ENCODE peak calls at places on chromosome 11, in four cellular contexts. One of them, this sample, is unnamed.

GRCh38 chr11:26191193-26191592 is 140.7 kb upstream of the ANO3 start:
- DNase-seq in fibroblast of the aortic adventitia: no peak
- DNase-seq in AG04450: no peak
- DNase-seq in testis: no peak
- DNase-seq in this sample: no peak

GRCh38 chr11:57214494-57214893 is 22.6 kb downstream of the APLNR start:
- DNase-seq in testis: no peak
- DNase-seq in AG04450: peak
- DNase-seq in fibroblast of the aortic adventitia: peak
- DNase-seq in this sample: no peak

GRCh38 chr11:68191661-68192579 is 21.2 kb downstream of the KMT5B start:
- DNase-seq in testis: no peak
- DNase-seq in fibroblast of the aortic adventitia: no peak
- DNase-seq in AG04450: no peak
- DNase-seq in this sample: no peak

GRCh38 chr11:67732045-67732787 is 57.8 kb upstream of the ALDH3B2 start:
- DNase-seq in testis: peak
- DNase-seq in AG04450: no peak
- DNase-seq in fibroblast of the aortic adventitia: no peak
- DNase-seq in this sample: peak

GRCh38 chr11:62747475-62748160 is 6.3 kb downstream of the ZBTB3 start:
- DNase-seq in AG04450: no peak
- DNase-seq in fibroblast of the aortic adventitia: no peak
- DNase-seq in testis: no peak
- DNase-seq in this sample: no peak

GRCh38 chr11:129785383-129786111 is 30.1 kb upstream of the TMEM45B start:
- DNase-seq in fibroblast of the aortic adventitia: peak
- DNase-seq in AG04450: no peak
- DNase-seq in testis: no peak
- DNase-seq in this sample: no peak

GRCh38 chr11:6315811-6316425 is 4.4 kb downstream of the CAVIN3 start:
- DNase-seq in AG04450: no peak
- DNase-seq in testis: peak
- DNase-seq in fibroblast of the aortic adventitia: peak
- DNase-seq in this sample: peak

GRCh38 chr11:30583505-30584280 is 2.5 kb downstream of the MPPED2 start:
- DNase-seq in fibroblast of the aortic adventitia: no peak
- DNase-seq in AG04450: no peak
- DNase-seq in testis: peak
- DNase-seq in this sample: peak

GRCh38 chr11:15696069-15696468 is 581.3 kb downstream of the INSC start:
- DNase-seq in fibroblast of the aortic adventitia: no peak
- DNase-seq in testis: no peak
- DNase-seq in AG04450: no peak
- DNase-seq in this sample: no peak

GRCh38 chr11:106668147-106668546 is 350.1 kb downstream of the GUCY1A2 start:
- DNase-seq in testis: no peak
- DNase-seq in AG04450: peak
- DNase-seq in fibroblast of the aortic adventitia: peak
- DNase-seq in this sample: no peak

GRCh38 chr11:133582731-133583130 is 50.4 kb upstream of the OPCML start:
- DNase-seq in AG04450: no peak
- DNase-seq in testis: no peak
- DNase-seq in fibroblast of the aortic adventitia: no peak
- DNase-seq in this sample: no peak

GRCh38 chr11:13278620-13279486 is 1.3 kb downstream of the BMAL1 start:
- DNase-seq in fibroblast of the aortic adventitia: no peak
- DNase-seq in testis: no peak
- DNase-seq in AG04450: no peak
- DNase-seq in this sample: no peak

GRCh38 chr11:65925397-65925796 is 6.2 kb downstream of the DRAP1 start:
- DNase-seq in testis: no peak
- DNase-seq in AG04450: no peak
- DNase-seq in fibroblast of the aortic adventitia: no peak
- DNase-seq in this sample: no peak

GRCh38 chr11:46972343-46972742 is 35.8 kb downstream of the CSTPP1 start:
- DNase-seq in fibroblast of the aortic adventitia: no peak
- DNase-seq in AG04450: no peak
- DNase-seq in testis: no peak
- DNase-seq in this sample: no peak

GRCh38 chr11:31492320-31492913 is 17.0 kb downstream of the IMMP1L start:
- DNase-seq in testis: no peak
- DNase-seq in AG04450: no peak
- DNase-seq in fibroblast of the aortic adventitia: peak
- DNase-seq in this sample: no peak

GRCh38 chr11:114209904-114210303 is 86.3 kb upstream of the NNMT start:
- DNase-seq in AG04450: no peak
- DNase-seq in fibroblast of the aortic adventitia: no peak
- DNase-seq in testis: no peak
- DNase-seq in this sample: no peak

GRCh38 chr11:37040921-37041320 is 442.9 kb upstream of the RAG2 start:
- DNase-seq in AG04450: no peak
- DNase-seq in testis: no peak
- DNase-seq in fibroblast of the aortic adventitia: no peak
- DNase-seq in this sample: no peak

GRCh38 chr11:78228467-78228866 is 39.7 kb downstream of the USP35 start:
- DNase-seq in testis: no peak
- DNase-seq in AG04450: peak
- DNase-seq in fibroblast of the aortic adventitia: peak
- DNase-seq in this sample: peak

GRCh38 chr11:81819462-81819861 is 914.2 kb downstream of the FAM181B start:
- DNase-seq in AG04450: no peak
- DNase-seq in fibroblast of the aortic adventitia: no peak
- DNase-seq in testis: no peak
- DNase-seq in this sample: no peak

GRCh38 chr11:121671276-121672168 is 218.8 kb upstream of the SORL1-AS1 start:
- DNase-seq in AG04450: no peak
- DNase-seq in testis: peak
- DNase-seq in fibroblast of the aortic adventitia: peak
- DNase-seq in this sample: no peak

GRCh38 chr11:116062526-116063171 is 558.4 kb upstream of the CADM1 start:
- DNase-seq in AG04450: no peak
- DNase-seq in testis: no peak
- DNase-seq in fibroblast of the aortic adventitia: no peak
- DNase-seq in this sample: peak

GRCh38 chr11:115222218-115222862 is 281.9 kb downstream of the CADM1 start:
- DNase-seq in fibroblast of the aortic adventitia: no peak
- DNase-seq in testis: no peak
- DNase-seq in AG04450: peak
- DNase-seq in this sample: peak

GRCh38 chr11:70604630-70605520 is 206.5 kb downstream of the CTTN start:
- DNase-seq in fibroblast of the aortic adventitia: no peak
- DNase-seq in testis: no peak
- DNase-seq in AG04450: no peak
- DNase-seq in this sample: no peak

GRCh38 chr11:69915151-69915500 is 95.9 kb upstream of the FGF3 start:
- DNase-seq in AG04450: no peak
- DNase-seq in testis: no peak
- DNase-seq in fibroblast of the aortic adventitia: peak
- DNase-seq in this sample: no peak

GRCh38 chr11:121696177-121696863 is 243.6 kb upstream of the SORL1-AS1 start:
- DNase-seq in testis: peak
- DNase-seq in fibroblast of the aortic adventitia: peak
- DNase-seq in AG04450: no peak
- DNase-seq in this sample: no peak

GRCh38 chr11:128146926-128147605 is 440.3 kb downstream of the ETS1 start:
- DNase-seq in AG04450: no peak
- DNase-seq in testis: no peak
- DNase-seq in fibroblast of the aortic adventitia: no peak
- DNase-seq in this sample: no peak

GRCh38 chr11:9722893-9723292 is 59.0 kb downstream of the SWAP70 start:
- DNase-seq in AG04450: no peak
- DNase-seq in fibroblast of the aortic adventitia: no peak
- DNase-seq in testis: no peak
- DNase-seq in this sample: no peak

GRCh38 chr11:61912991-61913698 is 4.2 kb downstream of the RAB3IL1 start:
- DNase-seq in AG04450: no peak
- DNase-seq in testis: peak
- DNase-seq in fibroblast of the aortic adventitia: no peak
- DNase-seq in this sample: no peak

GRCh38 chr11:73321342-73322110 is 13.4 kb downstream of the ARHGEF17 start:
- DNase-seq in fibroblast of the aortic adventitia: peak
- DNase-seq in testis: no peak
- DNase-seq in AG04450: no peak
- DNase-seq in this sample: no peak

DNA sequence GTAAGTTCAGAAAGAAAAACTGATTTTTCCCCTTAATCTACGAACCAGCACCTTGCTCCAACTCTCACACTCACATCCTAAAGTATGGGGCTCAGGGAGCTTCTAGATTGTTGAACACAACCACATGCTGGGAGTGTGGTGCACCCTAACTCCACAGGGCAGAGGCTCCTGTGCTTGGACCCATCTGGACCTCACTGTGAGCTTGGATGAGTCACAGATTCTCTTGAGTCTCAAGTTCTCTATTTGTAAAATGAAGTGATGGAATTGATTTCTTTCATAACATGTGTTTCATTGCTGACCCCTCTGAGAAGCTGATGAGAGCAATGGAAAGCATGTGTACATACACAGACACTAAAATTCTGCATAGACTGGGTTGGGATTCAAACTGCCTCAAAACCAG is 109.7 kb downstream of the PGR start:
- DNase-seq in testis: no peak
- DNase-seq in fibroblast of the aortic adventitia: no peak
- DNase-seq in AG04450: no peak
- DNase-seq in this sample: no peak
- TF ChIP-seq CTCF in testis: no peak
- TF ChIP-seq CTCF in fibroblast of the aortic adventitia: no peak
- TF ChIP-seq CTCF in AG04450: no peak
- TF ChIP-seq CTCF in this sample: no peak

DNA sequence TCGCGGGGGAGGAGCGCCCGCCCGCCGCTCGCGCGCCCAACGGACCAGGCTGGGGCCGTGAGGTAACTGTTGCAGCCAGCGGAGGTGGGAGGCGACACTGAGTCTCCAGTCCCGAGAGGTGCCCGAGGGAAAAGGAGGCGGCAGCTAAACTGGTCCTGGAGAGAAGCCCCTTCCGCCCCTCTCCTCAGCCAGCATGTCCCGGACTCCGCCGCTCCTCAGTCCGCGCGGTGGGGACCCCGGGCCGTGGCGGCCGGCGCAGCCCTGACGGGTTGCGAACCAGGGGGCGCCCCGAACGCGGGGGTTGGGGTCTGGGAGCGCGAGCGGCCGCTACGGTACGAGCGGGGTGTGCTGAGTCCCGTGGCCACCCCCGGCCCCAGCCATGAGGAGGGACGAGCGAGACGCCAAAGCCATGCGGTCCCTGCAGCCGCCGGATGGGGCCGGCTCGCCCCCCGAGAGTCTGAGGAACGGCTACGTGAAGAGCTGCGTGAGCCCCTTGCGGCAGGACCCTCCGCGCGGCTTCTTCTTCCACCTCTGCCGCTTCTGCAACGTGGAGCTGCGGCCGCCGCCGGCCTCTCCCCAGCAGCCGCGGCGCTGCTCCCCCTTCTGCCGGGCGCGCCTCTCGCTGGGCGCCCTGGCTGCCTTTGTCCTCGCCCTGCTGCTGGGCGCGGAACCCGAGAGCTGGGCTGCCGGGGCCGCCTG is at the start of gene PDE3B:
- DNase-seq in AG04450: no peak
- DNase-seq in fibroblast of the aortic adventitia: peak
- DNase-seq in testis: peak
- DNase-seq in this sample: peak
- TF ChIP-seq CTCF in AG04450: no peak
- TF ChIP-seq CTCF in fibroblast of the aortic adventitia: no peak
- TF ChIP-seq CTCF in testis: no peak
- TF ChIP-seq CTCF in this sample: no peak

GRCh38 chr11:76229690-76230240 is 23.5 kb upstream of the WNT11 start:
- DNase-seq in AG04450: no peak
- DNase-seq in testis: no peak
- DNase-seq in fibroblast of the aortic adventitia: no peak
- DNase-seq in this sample: no peak

GRCh38 chr11:76231339-76231738 is 25.0 kb upstream of the WNT11 start:
- DNase-seq in fibroblast of the aortic adventitia: no peak
- DNase-seq in AG04450: no peak
- DNase-seq in testis: no peak
- DNase-seq in this sample: no peak

GRCh38 chr11:76230392-76230791 is 24.1 kb upstream of the WNT11 start:
- DNase-seq in testis: no peak
- DNase-seq in fibroblast of the aortic adventitia: no peak
- DNase-seq in AG04450: no peak
- DNase-seq in this sample: no peak

GRCh38 chr11:76226626-76227025 is 20.3 kb upstream of the WNT11 start:
- DNase-seq in testis: no peak
- DNase-seq in fibroblast of the aortic adventitia: no peak
- DNase-seq in AG04450: no peak
- DNase-seq in this sample: no peak

GRCh38 chr11:76228122-76229000 is 22.1 kb upstream of the WNT11 start:
- DNase-seq in fibroblast of the aortic adventitia: no peak
- DNase-seq in testis: no peak
- DNase-seq in AG04450: no peak
- DNase-seq in this sample: no peak
- TF ChIP-seq CTCF in fibroblast of the aortic adventitia: no peak
- TF ChIP-seq CTCF in testis: no peak
- TF ChIP-seq CTCF in AG04450: no peak
- TF ChIP-seq CTCF in this sample: no peak

DNA sequence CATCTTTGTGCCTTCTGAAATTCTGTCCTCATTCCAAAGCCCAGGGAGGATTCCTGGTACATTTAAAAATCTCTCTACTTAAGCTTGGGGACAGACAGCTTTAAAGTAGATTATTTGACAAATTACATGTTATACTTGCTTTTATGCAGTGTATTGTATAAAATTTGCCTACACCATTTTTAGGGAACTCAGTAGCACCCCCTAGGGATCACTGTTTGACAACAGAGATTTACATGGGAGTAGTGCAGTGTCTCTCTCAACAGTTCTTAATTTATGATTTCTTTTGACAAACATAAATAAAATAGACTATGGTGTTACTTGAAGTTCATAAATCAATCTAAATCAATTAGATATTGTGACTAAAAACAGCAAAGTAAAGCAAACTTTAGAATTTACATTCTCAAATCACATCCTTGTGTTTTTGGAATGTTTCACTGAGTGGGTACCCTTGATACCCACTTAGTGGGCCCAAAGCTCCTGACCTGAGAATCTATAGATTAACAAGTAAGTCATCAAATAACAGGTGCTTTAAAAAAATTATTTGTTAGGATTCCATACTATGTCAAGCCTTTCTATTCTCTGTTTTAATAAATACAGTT is 428.8 kb downstream of the DYNC2H1 start:
- DNase-seq in testis: no peak
- DNase-seq in fibroblast of the aortic adventitia: peak
- DNase-seq in AG04450: no peak
- DNase-seq in this sample: peak
- TF ChIP-seq CTCF in testis: peak
- TF ChIP-seq CTCF in fibroblast of the aortic adventitia: peak
- TF ChIP-seq CTCF in AG04450: peak
- TF ChIP-seq CTCF in this sample: peak

DNA sequence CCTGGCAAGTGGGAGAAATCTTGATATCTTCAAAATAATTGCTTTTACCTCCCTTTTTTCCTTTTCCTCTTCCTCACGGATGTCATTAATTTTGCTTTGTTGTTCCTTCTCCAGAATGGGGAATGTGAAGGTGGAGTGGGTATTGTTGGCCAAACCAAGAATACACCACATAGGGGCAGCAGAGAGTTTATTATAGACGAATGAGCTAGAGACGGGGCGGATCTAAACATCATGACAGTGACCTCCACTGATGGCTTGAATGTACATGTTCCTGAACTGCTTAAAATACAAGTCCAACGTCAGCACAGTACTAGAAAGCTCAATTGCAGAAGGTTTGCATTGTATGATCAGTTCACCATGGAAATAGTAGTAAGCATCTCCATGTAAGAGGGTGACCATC is 122.3 kb upstream of the SNX19 start:
- DNase-seq in AG04450: no peak
- DNase-seq in testis: no peak
- DNase-seq in fibroblast of the aortic adventitia: no peak
- DNase-seq in this sample: peak
- TF ChIP-seq CTCF in AG04450: no peak
- TF ChIP-seq CTCF in testis: peak
- TF ChIP-seq CTCF in fibroblast of the aortic adventitia: no peak
- TF ChIP-seq CTCF in this sample: peak

This sample was measured in GM13977.